ENCODE peak calls at places on chromosomes 2 and 18, in ten cellular contexts. Z is GM04503; B is AML-193; N is GM13976; O is activated CD8-positive, alpha-beta T cell treated with anti-CD3 and anti-CD28 coated beads for 36 hours; T is NCI-H526; Q is C1 segment of cervical spinal cord; Y is CD4-positive, alpha-beta T cell; P is EL; J is iris pigment epithelial cell. D is an unnamed sample.
A peak's percentile ranks its signal among the peaks of the same experiment; 100 is the strongest.

GRCh38 chr18:68667121-68667520 is 47.8 kb downstream of the TMX3 start:
- DNase-seq in Z (no peak), B (no peak), N (no peak), O (no peak), T (no peak), Q (no peak), Y (no peak), P (no peak), J (peak; percentile 54), D (no peak)

GRCh38 chr2:43251171-43251731 is 24.8 kb upstream of the ZFP36L2 start:
- DNase-seq in Z (no peak), B (no peak), N (no peak), O (no peak), T (no peak), Q (no peak), Y (no peak), P (peak; percentile 76), J (peak; percentile 74), D (no peak)

GRCh38 chr2:85893428-85894258 is 4.9 kb upstream of the ST3GAL5 start:
- DNase-seq in Z (peak; percentile 61), B (no peak), N (no peak), O (no peak), T (no peak), Q (no peak), Y (no peak), P (peak; percentile 95), J (peak; percentile 56), D (no peak)

GRCh38 chr18:36493349-36494281 is 196.1 kb downstream of the FHOD3 start:
- DNase-seq in Z (no peak), B (no peak), N (no peak), O (no peak), T (no peak), Q (no peak), Y (no peak), P (no peak), J (peak; percentile 11), D (no peak)

GRCh38 chr2:96185516-96185915 is 23.1 kb downstream of the STARD7 start:
- DNase-seq in Z (no peak), B (no peak), N (no peak), O (no peak), T (no peak), Q (no peak), Y (no peak), P (no peak), J (no peak), D (no peak)

GRCh38 chr2:175844169-175844568 is 157.9 kb downstream of the LNPK start:
- DNase-seq in Z (no peak), B (no peak), N (no peak), O (no peak), T (no peak), Q (no peak), Y (no peak), P (peak; percentile 82), J (peak; percentile 70), D (no peak)

GRCh38 chr2:42360493-42360889 is 526 bp downstream of the COX7A2L start:
- DNase-seq in Z (no peak), B (no peak), N (no peak), O (peak; percentile 16), T (no peak), Q (no peak), Y (no peak), P (no peak), J (no peak), D (peak; percentile 24)

GRCh38 chr2:58739033-58739432 is 497.9 kb upstream of the FANCL start:
- DNase-seq in Z (no peak), B (no peak), N (no peak), O (no peak), T (no peak), Q (no peak), Y (no peak), P (no peak), J (no peak), D (no peak)

GRCh38 chr2:189444322-189444721 is 3.0 kb downstream of the WDR75 start:
- DNase-seq in Z (no peak), B (no peak), N (peak; percentile 31), O (peak; percentile 29), T (no peak), Q (no peak), Y (no peak), P (peak; percentile 23), J (peak; percentile 45), D (no peak)

GRCh38 chr2:235812185-235812670 is 318.4 kb downstream of the AGAP1 start:
- DNase-seq in Z (no peak), B (no peak), N (no peak), O (no peak), T (no peak), Q (no peak), Y (no peak), P (no peak), J (no peak), D (no peak)

GRCh38 chr2:56754066-56754615 is 570.4 kb downstream of the CCDC85A start:
- DNase-seq in Z (no peak), B (no peak), N (no peak), O (no peak), T (no peak), Q (no peak), Y (no peak), P (no peak), J (no peak), D (no peak)

GRCh38 chr18:34818069-34818468 is 108.0 kb downstream of the DTNA start:
- DNase-seq in Z (no peak), B (no peak), N (no peak), O (no peak), T (no peak), Q (peak; percentile 34), Y (no peak), P (no peak), J (no peak), D (no peak)

GRCh38 chr2:120402070-120402440 is 56.1 kb downstream of the INHBB start:
- DNase-seq in Z (no peak), B (no peak), N (no peak), O (no peak), T (no peak), Q (no peak), Y (no peak), P (no peak), J (no peak), D (no peak)